ENCODE peak calls at places on chromosomes 4 and X, in eight cellular contexts. P is sciatic nerve, Y is T1000, F is Right ventricle myocardium superior, R is NCI-H1417, G is fibroblast of pulmonary artery, X is amniotic epithelial cell, Z is DND-41. L is an unnamed sample.

GRCh38 chr4:8560265-8561047 is 19.7 kb upstream of the GPR78 start:
- DNase-seq in P (no peak), Y (peak), F (no peak), R (no peak), G (no peak), X (peak), Z (no peak), L (no peak)

GRCh38 chr4:86730310-86730709 is 118.9 kb downstream of the SLC10A6 start:
- DNase-seq in P (no peak), Y (no peak), F (no peak), R (no peak), G (no peak), X (peak), Z (peak), L (no peak)

GRCh38 chr4:15677507-15677988 is 4.1 kb upstream of the FAM200B start:
- DNase-seq in P (no peak), Y (no peak), F (no peak), R (peak), G (peak), X (peak), Z (no peak), L (no peak)

GRCh38 chr4:11765849-11766453 is 337.3 kb upstream of the HS3ST1 start:
- DNase-seq in P (no peak), Y (no peak), F (no peak), R (peak), G (peak), X (peak), Z (peak), L (no peak)

GRCh38 chrX:72349190-72349589 is 43.5 kb upstream of the CITED1 start:
- DNase-seq in P (no peak), Y (no peak), F (no peak), R (no peak), G (no peak), X (no peak), Z (no peak), L (no peak)

GRCh38 chrX:41384041-41384705 is 50.2 kb downstream of the DDX3X start:
- DNase-seq in P (peak), Y (no peak), F (peak), R (no peak), G (peak), X (peak), Z (peak), L (no peak)

GRCh38 chr4:106763044-106763443 is 273.1 kb downstream of the DKK2 start:
- DNase-seq in P (no peak), Y (no peak), F (no peak), R (peak), G (peak), X (no peak), Z (no peak), L (no peak)

GRCh38 chr4:142671516-142671915 is 174.6 kb downstream of the INPP4B start:
- DNase-seq in P (no peak), Y (no peak), F (no peak), R (no peak), G (peak), X (no peak), Z (no peak), L (no peak)

GRCh38 chrX:22081475-22082092 is 49.5 kb downstream of the PHEX start:
- DNase-seq in P (peak), Y (no peak), F (peak), R (peak), G (peak), X (peak), Z (peak), L (no peak)

GRCh38 chr4:128285085-128286023 is 2.3 kb downstream of the PGRMC2 start:
- DNase-seq in P (no peak), Y (no peak), F (no peak), R (peak), G (peak), X (peak), Z (no peak), L (no peak)

GRCh38 chr4:169902658-169903345 is 123.4 kb downstream of the MFAP3L start:
- DNase-seq in P (no peak), Y (no peak), F (no peak), R (peak), G (no peak), X (no peak), Z (no peak), L (no peak)

GRCh38 chrX:28889691-28890090 is 302.4 kb downstream of the IL1RAPL1 start:
- DNase-seq in P (no peak), Y (no peak), F (no peak), R (no peak), G (no peak), X (no peak), Z (no peak), L (no peak)

GRCh38 chrX:70508296-70508911 is 63.8 kb downstream of the DLG3 start:
- DNase-seq in P (no peak), Y (no peak), F (no peak), R (peak), G (peak), X (no peak), Z (no peak), L (peak)

GRCh38 chrX:40877869-40878268 is 142.5 kb upstream of the MED14 start:
- DNase-seq in P (no peak), Y (no peak), F (no peak), R (peak), G (peak), X (peak), Z (peak), L (no peak)

GRCh38 chr4:6731301-6731641 is 15.3 kb downstream of the BLOC1S4 start:
- DNase-seq in P (no peak), Y (no peak), F (no peak), R (no peak), G (no peak), X (no peak), Z (no peak), L (no peak)

GRCh38 chr4:10201356-10202223 is 85.0 kb upstream of the WDR1 start:
- DNase-seq in P (no peak), Y (no peak), F (no peak), R (no peak), G (no peak), X (no peak), Z (no peak), L (no peak)

GRCh38 chr4:160129439-160129838 is 1026.6 kb downstream of the RAPGEF2 start:
- DNase-seq in P (no peak), Y (no peak), F (no peak), R (no peak), G (peak), X (peak), Z (no peak), L (no peak)

GRCh38 chr4:1072830-1073446 is 40.4 kb downstream of the RNF212 start:
- DNase-seq in P (no peak), Y (no peak), F (no peak), R (no peak), G (peak), X (peak), Z (peak), L (peak)

GRCh38 chrX:118823263-118824172 is at the start of gene ZCCHC12:
- DNase-seq in P (peak), Y (peak), F (peak), R (peak), G (peak), X (peak), Z (no peak), L (peak)